ENCODE peak calls at places on chromosomes 6 and 20, in ten cellular contexts. One of them, this sample, is unnamed.
A peak's percentile ranks its signal among the peaks of the same experiment; 100 is the strongest.

GRCh38 chr20:15077733-15078132 is 740.3 kb upstream of the FLRT3 start:
- DNase-seq in T-helper 9 cell: no peak
- DNase-seq in A172: no peak
- DNase-seq in KBM-7: no peak
- DNase-seq in NCI-H748 treated with DMSO at 0.1 percent for 48 hours: no peak
- DNase-seq in mesenteric fat pad: no peak
- DNase-seq in B cell: no peak
- DNase-seq in GM23248: no peak
- DNase-seq in LHCN-M2: no peak
- DNase-seq in NCI-H446: no peak
- DNase-seq in this sample: no peak

GRCh38 chr20:694496-694895 is 18.9 kb upstream of the SCRT2 start:
- DNase-seq in T-helper 9 cell: no peak
- DNase-seq in A172: no peak
- DNase-seq in GM23248: no peak
- DNase-seq in NCI-H446: no peak
- DNase-seq in KBM-7: no peak
- DNase-seq in B cell: no peak
- DNase-seq in LHCN-M2: no peak
- DNase-seq in NCI-H748 treated with DMSO at 0.1 percent for 48 hours: no peak
- DNase-seq in mesenteric fat pad: peak; percentile 43
- DNase-seq in this sample: no peak

GRCh38 chr20:17661121-17661744 is 20.8 kb downstream of the RRBP1 start:
- DNase-seq in B cell: no peak
- DNase-seq in A172: no peak
- DNase-seq in NCI-H748 treated with DMSO at 0.1 percent for 48 hours: no peak
- DNase-seq in LHCN-M2: no peak
- DNase-seq in mesenteric fat pad: peak; percentile 57
- DNase-seq in GM23248: peak; percentile 69
- DNase-seq in NCI-H446: no peak
- DNase-seq in T-helper 9 cell: no peak
- DNase-seq in KBM-7: no peak
- DNase-seq in this sample: no peak

GRCh38 chr6:148345176-148345575 is 2.5 kb downstream of the SASH1 start:
- DNase-seq in NCI-H446: no peak
- DNase-seq in GM23248: no peak
- DNase-seq in T-helper 9 cell: no peak
- DNase-seq in B cell: no peak
- DNase-seq in KBM-7: no peak
- DNase-seq in LHCN-M2: no peak
- DNase-seq in NCI-H748 treated with DMSO at 0.1 percent for 48 hours: no peak
- DNase-seq in mesenteric fat pad: no peak
- DNase-seq in A172: no peak
- DNase-seq in this sample: no peak

GRCh38 chr6:134870677-134871498 is 79.0 kb downstream of the ALDH8A1 start:
- DNase-seq in mesenteric fat pad: no peak
- DNase-seq in NCI-H446: no peak
- DNase-seq in LHCN-M2: no peak
- DNase-seq in A172: no peak
- DNase-seq in GM23248: no peak
- DNase-seq in KBM-7: no peak
- DNase-seq in B cell: no peak
- DNase-seq in T-helper 9 cell: no peak
- DNase-seq in NCI-H748 treated with DMSO at 0.1 percent for 48 hours: peak; percentile 21
- DNase-seq in this sample: no peak

GRCh38 chr6:72283571-72283970 is 338.3 kb upstream of the KCNQ5 start:
- DNase-seq in NCI-H748 treated with DMSO at 0.1 percent for 48 hours: no peak
- DNase-seq in NCI-H446: no peak
- DNase-seq in A172: no peak
- DNase-seq in GM23248: no peak
- DNase-seq in T-helper 9 cell: no peak
- DNase-seq in KBM-7: no peak
- DNase-seq in LHCN-M2: no peak
- DNase-seq in B cell: no peak
- DNase-seq in mesenteric fat pad: no peak
- DNase-seq in this sample: no peak

GRCh38 chr6:1890987-1891386 is 281.3 kb downstream of the FOXC1 start:
- DNase-seq in NCI-H748 treated with DMSO at 0.1 percent for 48 hours: no peak
- DNase-seq in KBM-7: no peak
- DNase-seq in mesenteric fat pad: no peak
- DNase-seq in B cell: no peak
- DNase-seq in GM23248: no peak
- DNase-seq in A172: no peak
- DNase-seq in T-helper 9 cell: no peak
- DNase-seq in NCI-H446: no peak
- DNase-seq in LHCN-M2: no peak
- DNase-seq in this sample: no peak

GRCh38 chr6:2245954-2246863 is 804 bp upstream of the GMDS start:
- DNase-seq in KBM-7: no peak
- DNase-seq in T-helper 9 cell: peak; percentile 47
- DNase-seq in GM23248: peak; percentile 64
- DNase-seq in mesenteric fat pad: no peak
- DNase-seq in B cell: peak; percentile 64
- DNase-seq in LHCN-M2: peak; percentile 73
- DNase-seq in NCI-H748 treated with DMSO at 0.1 percent for 48 hours: peak; percentile 95
- DNase-seq in A172: peak; percentile 79
- DNase-seq in NCI-H446: peak; percentile 73
- DNase-seq in this sample: peak; percentile 37

GRCh38 chr20:46057856-46058655 is 29.0 kb downstream of the SLC12A5 start:
- DNase-seq in NCI-H748 treated with DMSO at 0.1 percent for 48 hours: no peak
- DNase-seq in LHCN-M2: no peak
- DNase-seq in B cell: peak; percentile 49
- DNase-seq in NCI-H446: no peak
- DNase-seq in KBM-7: no peak
- DNase-seq in GM23248: peak; percentile 76
- DNase-seq in mesenteric fat pad: no peak
- DNase-seq in T-helper 9 cell: no peak
- DNase-seq in A172: no peak
- DNase-seq in this sample: peak; percentile 95

GRCh38 chr6:44851176-44851575 is 463.7 kb downstream of the CDC5L start:
- DNase-seq in NCI-H446: no peak
- DNase-seq in KBM-7: no peak
- DNase-seq in GM23248: peak; percentile 82
- DNase-seq in mesenteric fat pad: no peak
- DNase-seq in NCI-H748 treated with DMSO at 0.1 percent for 48 hours: no peak
- DNase-seq in A172: no peak
- DNase-seq in T-helper 9 cell: no peak
- DNase-seq in LHCN-M2: peak; percentile 61
- DNase-seq in B cell: no peak
- DNase-seq in this sample: no peak

GRCh38 chr20:51457281-51457932 is 85.1 kb downstream of the NFATC2 start:
- DNase-seq in mesenteric fat pad: no peak
- DNase-seq in NCI-H446: peak; percentile 81
- DNase-seq in GM23248: peak; percentile 86
- DNase-seq in B cell: peak; percentile 35
- DNase-seq in KBM-7: peak; percentile 46
- DNase-seq in LHCN-M2: no peak
- DNase-seq in A172: peak; percentile 89
- DNase-seq in NCI-H748 treated with DMSO at 0.1 percent for 48 hours: no peak
- DNase-seq in T-helper 9 cell: no peak
- DNase-seq in this sample: no peak

GRCh38 chr6:168121308-168121665 is 42.3 kb upstream of the FRMD1 start:
- DNase-seq in KBM-7: no peak
- DNase-seq in mesenteric fat pad: peak; percentile 77
- DNase-seq in NCI-H748 treated with DMSO at 0.1 percent for 48 hours: no peak
- DNase-seq in NCI-H446: no peak
- DNase-seq in GM23248: no peak
- DNase-seq in T-helper 9 cell: no peak
- DNase-seq in B cell: no peak
- DNase-seq in A172: no peak
- DNase-seq in LHCN-M2: no peak
- DNase-seq in this sample: no peak

GRCh38 chr6:100479180-100480035 is 14.7 kb upstream of the SIM1 start:
- DNase-seq in mesenteric fat pad: no peak
- DNase-seq in NCI-H748 treated with DMSO at 0.1 percent for 48 hours: peak; percentile 31
- DNase-seq in B cell: no peak
- DNase-seq in NCI-H446: peak; percentile 54
- DNase-seq in T-helper 9 cell: no peak
- DNase-seq in A172: peak; percentile 51
- DNase-seq in GM23248: peak; percentile 61
- DNase-seq in LHCN-M2: peak; percentile 56
- DNase-seq in KBM-7: peak; percentile 67
- DNase-seq in this sample: peak; percentile 7

GRCh38 chr6:38110407-38111025 is 291.0 kb downstream of the ZFAND3 start:
- DNase-seq in mesenteric fat pad: no peak
- DNase-seq in GM23248: peak; percentile 9
- DNase-seq in LHCN-M2: peak; percentile 61
- DNase-seq in T-helper 9 cell: no peak
- DNase-seq in B cell: no peak
- DNase-seq in NCI-H446: peak; percentile 15
- DNase-seq in KBM-7: no peak
- DNase-seq in A172: no peak
- DNase-seq in NCI-H748 treated with DMSO at 0.1 percent for 48 hours: peak; percentile 96
- DNase-seq in this sample: no peak